ENCODE peak calls at places on chromosomes 6 and 20, in ten cellular contexts. M, A, T, S, B, K, Q, I, G and P are unnamed samples.
A peak's percentile ranks its signal among the peaks of the same experiment; 100 is the strongest.

GRCh38 chr6:2504495-2505064 is 246.1 kb downstream of the MYLK4 start:
- DNase-seq in M (no peak), A (no peak), T (no peak), S (no peak), B (no peak), K (no peak), Q (no peak), I (no peak), G (no peak), P (no peak)

GRCh38 chr20:47067776-47068175 is 173.1 kb downstream of the EYA2 start:
- DNase-seq in M (no peak), A (no peak), T (no peak), S (no peak), B (peak; percentile 14), K (no peak), Q (no peak), I (no peak), G (no peak), P (no peak)

GRCh38 chr6:130933712-130934200 is 106.5 kb downstream of the SMLR1 start:
- DNase-seq in M (no peak), A (peak; percentile 10), T (no peak), S (no peak), B (no peak), K (no peak), Q (no peak), I (peak; percentile 65), G (peak; percentile 68), P (no peak)

GRCh38 chr6:31087494-31088089 is 24.8 kb downstream of the C6orf15 start:
- DNase-seq in M (peak; percentile 57), A (peak; percentile 90), T (peak; percentile 88), S (peak; percentile 72), B (peak; percentile 84), K (peak; percentile 96), Q (peak; percentile 90), I (peak; percentile 56), G (peak; percentile 93), P (peak; percentile 68)

GRCh38 chr6:297571-298232 is 5.4 kb downstream of the DUSP22 start:
- DNase-seq in M (no peak), A (no peak), T (no peak), S (no peak), B (no peak), K (no peak), Q (no peak), I (no peak), G (no peak), P (no peak)

GRCh38 chr6:11414564-11414963 is 123.0 kb upstream of the TMEM170B start:
- DNase-seq in M (no peak), A (no peak), T (no peak), S (no peak), B (peak; percentile 69), K (no peak), Q (no peak), I (peak; percentile 23), G (no peak), P (no peak)

GRCh38 chr20:23508449-23508848 is 17.5 kb downstream of the CST8 start:
- DNase-seq in M (no peak), A (no peak), T (no peak), S (no peak), B (no peak), K (no peak), Q (no peak), I (no peak), G (no peak), P (no peak)

GRCh38 chr20:63774348-63774735 is 34.8 kb downstream of the SLC2A4RG start:
- DNase-seq in M (no peak), A (no peak), T (no peak), S (no peak), B (no peak), K (no peak), Q (no peak), I (no peak), G (no peak), P (no peak)

GRCh38 chr6:81890846-81891245 is 138.4 kb upstream of the TENT5A start:
- DNase-seq in M (no peak), A (no peak), T (peak; percentile 96), S (no peak), B (peak; percentile 82), K (no peak), Q (no peak), I (no peak), G (peak; percentile 90), P (no peak)

GRCh38 chr6:73109659-73110058 is 115.6 kb downstream of the KHDC1L start:
- DNase-seq in M (no peak), A (no peak), T (no peak), S (no peak), B (peak; percentile 63), K (no peak), Q (no peak), I (no peak), G (no peak), P (no peak)

GRCh38 chr6:125858427-125859320 is 67.9 kb downstream of the NCOA7 start:
- DNase-seq in M (peak; percentile 21), A (peak; percentile 40), T (peak; percentile 74), S (no peak), B (no peak), K (peak; percentile 23), Q (peak; percentile 6), I (no peak), G (peak; percentile 70), P (peak; percentile 54)

GRCh38 chr20:26208296-26209091 is 511.8 kb upstream of the ZNF337 start:
- DNase-seq in M (no peak), A (peak; percentile 40), T (no peak), S (peak; percentile 29), B (no peak), K (peak; percentile 52), Q (no peak), I (no peak), G (no peak), P (no peak)

GRCh38 chr6:159985296-159985940 is 16.5 kb downstream of the IGF2R start:
- DNase-seq in M (no peak), A (no peak), T (peak; percentile 76), S (no peak), B (no peak), K (no peak), Q (no peak), I (no peak), G (peak; percentile 69), P (no peak)